ENCODE peak calls at places on chromosomes 13 and 19, in six cellular contexts. One of them, this sample, is unnamed.

GRCh38 chr13:32811297-32811800 is 204.9 kb upstream of the KL start:
- DNase-seq in GM12878: peak
- DNase-seq in breast epithelium: no peak
- DNase-seq in sigmoid colon: no peak
- DNase-seq in transverse colon: peak
- DNase-seq in HCT116: no peak
- DNase-seq in this sample: peak

GRCh38 chr19:3289971-3290569 is 65.6 kb downstream of the CELF5 start:
- DNase-seq in GM12878: no peak
- DNase-seq in breast epithelium: peak
- DNase-seq in sigmoid colon: no peak
- DNase-seq in transverse colon: no peak
- DNase-seq in HCT116: no peak
- DNase-seq in this sample: no peak

GRCh38 chr13:29059837-29060236 is 239.7 kb downstream of the MTUS2 start:
- DNase-seq in GM12878: no peak
- DNase-seq in breast epithelium: no peak
- DNase-seq in sigmoid colon: no peak
- DNase-seq in transverse colon: no peak
- DNase-seq in HCT116: no peak
- DNase-seq in this sample: no peak

GRCh38 chr13:28704282-28704681 is 14.5 kb downstream of the SLC46A3 start:
- DNase-seq in GM12878: no peak
- DNase-seq in breast epithelium: no peak
- DNase-seq in sigmoid colon: no peak
- DNase-seq in transverse colon: no peak
- DNase-seq in HCT116: no peak
- DNase-seq in this sample: no peak

GRCh38 chr13:100363351-100363750 is 225.2 kb downstream of the GGACT start:
- DNase-seq in GM12878: no peak
- DNase-seq in breast epithelium: no peak
- DNase-seq in sigmoid colon: no peak
- DNase-seq in transverse colon: no peak
- DNase-seq in HCT116: peak
- DNase-seq in this sample: no peak

GRCh38 chr19:2900296-2901252 is at the start of gene ZNF57:
- DNase-seq in GM12878: peak
- DNase-seq in breast epithelium: peak
- DNase-seq in sigmoid colon: peak
- DNase-seq in transverse colon: peak
- DNase-seq in HCT116: peak
- DNase-seq in this sample: peak

GRCh38 chr19:8526345-8527062 is 12.5 kb upstream of the ZNF414 start:
- DNase-seq in GM12878: no peak
- DNase-seq in breast epithelium: peak
- DNase-seq in sigmoid colon: peak
- DNase-seq in transverse colon: peak
- DNase-seq in HCT116: peak
- DNase-seq in this sample: no peak

GRCh38 chr19:18542936-18543813 is at the start of gene FKBP8:
- DNase-seq in GM12878: no peak
- DNase-seq in breast epithelium: peak
- DNase-seq in sigmoid colon: peak
- DNase-seq in transverse colon: peak
- DNase-seq in HCT116: peak
- DNase-seq in this sample: peak

GRCh38 chr13:42544246-42544915 is 29.6 kb upstream of the TNFSF11 start:
- DNase-seq in GM12878: no peak
- DNase-seq in breast epithelium: no peak
- DNase-seq in sigmoid colon: no peak
- DNase-seq in transverse colon: no peak
- DNase-seq in HCT116: no peak
- DNase-seq in this sample: no peak

GRCh38 chr19:41225238-41226052 is 6.4 kb downstream of the AXL start:
- DNase-seq in GM12878: no peak
- DNase-seq in breast epithelium: no peak
- DNase-seq in sigmoid colon: peak
- DNase-seq in transverse colon: peak
- DNase-seq in HCT116: peak
- DNase-seq in this sample: no peak

GRCh38 chr19:3253270-3253669 is 28.8 kb downstream of the CELF5 start:
- DNase-seq in GM12878: no peak
- DNase-seq in breast epithelium: no peak
- DNase-seq in sigmoid colon: no peak
- DNase-seq in transverse colon: no peak
- DNase-seq in HCT116: peak
- DNase-seq in this sample: no peak

GRCh38 chr19:39308531-39309304 is 11.9 kb downstream of the LRFN1 start:
- DNase-seq in GM12878: no peak
- DNase-seq in breast epithelium: no peak
- DNase-seq in sigmoid colon: peak
- DNase-seq in transverse colon: no peak
- DNase-seq in HCT116: no peak
- DNase-seq in this sample: no peak

GRCh38 chr13:46183018-46183940 is 1.3 kb upstream of the LCP1 start:
- DNase-seq in GM12878: no peak
- DNase-seq in breast epithelium: no peak
- DNase-seq in sigmoid colon: no peak
- DNase-seq in transverse colon: no peak
- DNase-seq in HCT116: no peak
- DNase-seq in this sample: no peak

GRCh38 chr19:12881172-12881808 is at the start of gene DNASE2:
- DNase-seq in GM12878: peak
- DNase-seq in breast epithelium: peak
- DNase-seq in sigmoid colon: peak
- DNase-seq in transverse colon: peak
- DNase-seq in HCT116: peak
- DNase-seq in this sample: peak

GRCh38 chr19:7149956-7150705 is 80.6 kb downstream of the ZNF557 start:
- DNase-seq in GM12878: no peak
- DNase-seq in breast epithelium: no peak
- DNase-seq in sigmoid colon: peak
- DNase-seq in transverse colon: no peak
- DNase-seq in HCT116: no peak
- DNase-seq in this sample: no peak

GRCh38 chr19:58392945-58393724 is 2.3 kb upstream of the RNF225 start:
- DNase-seq in GM12878: no peak
- DNase-seq in breast epithelium: no peak
- DNase-seq in sigmoid colon: no peak
- DNase-seq in transverse colon: no peak
- DNase-seq in HCT116: no peak
- DNase-seq in this sample: no peak

GRCh38 chr19:32558607-32559228 is 22.3 kb upstream of the PDCD5 start:
- DNase-seq in GM12878: no peak
- DNase-seq in breast epithelium: no peak
- DNase-seq in sigmoid colon: no peak
- DNase-seq in transverse colon: no peak
- DNase-seq in HCT116: no peak
- DNase-seq in this sample: no peak

GRCh38 chr13:80591978-80592377 is 251.1 kb upstream of the SPRY2 start:
- DNase-seq in GM12878: no peak
- DNase-seq in breast epithelium: no peak
- DNase-seq in sigmoid colon: no peak
- DNase-seq in transverse colon: no peak
- DNase-seq in HCT116: no peak
- DNase-seq in this sample: no peak

GRCh38 chr19:3632098-3632497 is 5.5 kb upstream of the CACTIN start:
- DNase-seq in GM12878: no peak
- DNase-seq in breast epithelium: no peak
- DNase-seq in sigmoid colon: no peak
- DNase-seq in transverse colon: no peak
- DNase-seq in HCT116: no peak
- DNase-seq in this sample: no peak

GRCh38 chr13:46086421-46086922 is 18.4 kb downstream of the CPB2 start:
- DNase-seq in GM12878: no peak
- DNase-seq in breast epithelium: no peak
- DNase-seq in sigmoid colon: no peak
- DNase-seq in transverse colon: no peak
- DNase-seq in HCT116: no peak
- DNase-seq in this sample: no peak

GRCh38 chr13:18954254-18954653 is 227.4 kb downstream of the TUBA3C start:
- DNase-seq in GM12878: no peak
- DNase-seq in breast epithelium: no peak
- DNase-seq in sigmoid colon: no peak
- DNase-seq in transverse colon: no peak
- DNase-seq in HCT116: no peak
- DNase-seq in this sample: no peak

GRCh38 chr13:106373304-106373988 is 162.0 kb downstream of the EFNB2 start:
- DNase-seq in GM12878: no peak
- DNase-seq in breast epithelium: no peak
- DNase-seq in sigmoid colon: no peak
- DNase-seq in transverse colon: no peak
- DNase-seq in HCT116: no peak
- DNase-seq in this sample: no peak

GRCh38 chr19:54137114-54137912 is at the start of gene CNOT3:
- DNase-seq in GM12878: peak
- DNase-seq in breast epithelium: peak
- DNase-seq in sigmoid colon: peak
- DNase-seq in transverse colon: peak
- DNase-seq in HCT116: peak
- DNase-seq in this sample: peak

GRCh38 chr19:22526661-22527272 is 104.6 kb upstream of the ZNF98 start:
- DNase-seq in GM12878: no peak
- DNase-seq in breast epithelium: no peak
- DNase-seq in sigmoid colon: no peak
- DNase-seq in transverse colon: no peak
- DNase-seq in HCT116: no peak
- DNase-seq in this sample: no peak

GRCh38 chr19:47631681-47632446 is 22.9 kb downstream of the BICRA start:
- DNase-seq in GM12878: no peak
- DNase-seq in breast epithelium: no peak
- DNase-seq in sigmoid colon: no peak
- DNase-seq in transverse colon: no peak
- DNase-seq in HCT116: no peak
- DNase-seq in this sample: no peak

GRCh38 chr13:75365724-75366173 is 116.2 kb downstream of the TBC1D4 start:
- DNase-seq in GM12878: peak
- DNase-seq in breast epithelium: no peak
- DNase-seq in sigmoid colon: no peak
- DNase-seq in transverse colon: no peak
- DNase-seq in HCT116: peak
- DNase-seq in this sample: no peak

GRCh38 chr13:29583073-29583785 is 12.3 kb downstream of the SLC7A1 start:
- DNase-seq in GM12878: no peak
- DNase-seq in breast epithelium: no peak
- DNase-seq in sigmoid colon: no peak
- DNase-seq in transverse colon: no peak
- DNase-seq in HCT116: no peak
- DNase-seq in this sample: no peak

GRCh38 chr13:30713133-30713532 is 22.2 kb upstream of the ALOX5AP start:
- DNase-seq in GM12878: no peak
- DNase-seq in breast epithelium: no peak
- DNase-seq in sigmoid colon: no peak
- DNase-seq in transverse colon: peak
- DNase-seq in HCT116: no peak
- DNase-seq in this sample: no peak
- TF ChIP-seq POLR2AphosphoS5 in GM12878: no peak
- TF ChIP-seq POLR2AphosphoS5 in breast epithelium: no peak
- TF ChIP-seq POLR2AphosphoS5 in sigmoid colon: no peak
- TF ChIP-seq POLR2AphosphoS5 in transverse colon: no peak
- TF ChIP-seq POLR2AphosphoS5 in HCT116: no peak
- TF ChIP-seq POLR2AphosphoS5 in this sample: no peak

GRCh38 chr13:20718958-20719566 is 15.6 kb downstream of the IL17D start:
- DNase-seq in GM12878: no peak
- DNase-seq in breast epithelium: no peak
- DNase-seq in sigmoid colon: no peak
- DNase-seq in transverse colon: no peak
- DNase-seq in HCT116: no peak
- DNase-seq in this sample: no peak

GRCh38 chr13:20717581-20718542 is 14.4 kb downstream of the IL17D start:
- DNase-seq in GM12878: no peak
- DNase-seq in breast epithelium: no peak
- DNase-seq in sigmoid colon: no peak
- DNase-seq in transverse colon: no peak
- DNase-seq in HCT116: no peak
- DNase-seq in this sample: no peak

GRCh38 chr13:20720499-20720898 is 17.0 kb downstream of the IL17D start:
- DNase-seq in GM12878: no peak
- DNase-seq in breast epithelium: no peak
- DNase-seq in sigmoid colon: no peak
- DNase-seq in transverse colon: no peak
- DNase-seq in HCT116: no peak
- DNase-seq in this sample: no peak

GRCh38 chr13:20721058-20721453 is 17.6 kb downstream of the IL17D start:
- DNase-seq in GM12878: no peak
- DNase-seq in breast epithelium: no peak
- DNase-seq in sigmoid colon: no peak
- DNase-seq in transverse colon: no peak
- DNase-seq in HCT116: no peak
- DNase-seq in this sample: no peak

DNA sequence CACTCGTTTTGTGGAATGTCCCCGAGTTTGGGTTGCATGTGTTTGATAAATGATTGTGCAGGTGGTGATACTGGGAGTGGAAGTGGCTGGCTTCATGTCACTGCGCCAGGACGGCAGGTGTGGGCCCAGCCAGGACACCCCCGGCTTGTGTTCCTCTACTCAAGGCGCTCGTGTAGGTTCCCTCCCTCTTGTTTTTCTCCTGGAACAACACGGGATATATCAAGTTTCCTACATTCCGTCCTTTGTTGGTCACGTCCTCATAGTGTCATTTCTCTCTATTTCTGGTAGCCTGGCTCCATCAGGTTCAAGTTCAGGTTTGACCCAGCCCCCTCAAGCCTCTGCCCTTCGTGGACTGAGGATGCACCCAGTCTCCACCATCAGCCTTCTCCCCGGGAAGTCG is 16.3 kb downstream of the IL17D start:
- DNase-seq in GM12878: no peak
- DNase-seq in breast epithelium: no peak
- DNase-seq in sigmoid colon: no peak
- DNase-seq in transverse colon: no peak
- DNase-seq in HCT116: no peak
- DNase-seq in this sample: no peak
- TF ChIP-seq POLR2A in GM12878: no peak
- TF ChIP-seq POLR2A in breast epithelium: no peak
- TF ChIP-seq POLR2A in sigmoid colon: no peak
- TF ChIP-seq POLR2A in transverse colon: no peak
- TF ChIP-seq POLR2A in HCT116: no peak
- TF ChIP-seq POLR2A in this sample: no peak

DNA sequence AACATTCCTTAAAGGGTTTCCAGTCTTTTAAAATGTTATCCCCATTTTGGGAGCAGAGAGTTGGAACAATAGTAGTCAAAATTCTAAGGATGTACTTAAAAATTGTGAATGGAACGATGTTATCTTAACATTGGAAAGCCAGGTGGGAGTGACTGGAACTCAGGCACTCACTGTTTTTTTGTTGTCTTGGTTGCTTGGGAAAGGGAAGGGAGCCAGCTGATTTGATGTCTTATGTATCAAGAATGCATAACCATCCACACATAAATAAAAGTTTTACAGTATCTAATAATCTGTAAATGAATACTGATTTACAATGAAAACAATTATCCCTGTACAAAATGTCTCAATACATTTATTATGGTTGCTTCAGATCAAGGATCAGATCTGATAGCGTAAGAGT is 88.7 kb downstream of the SLC10A2 start:
- DNase-seq in GM12878: no peak
- DNase-seq in breast epithelium: no peak
- DNase-seq in sigmoid colon: no peak
- DNase-seq in transverse colon: no peak
- DNase-seq in HCT116: no peak
- DNase-seq in this sample: no peak
- TF ChIP-seq POLR2AphosphoS5 in GM12878: no peak
- TF ChIP-seq POLR2AphosphoS5 in breast epithelium: no peak
- TF ChIP-seq POLR2AphosphoS5 in sigmoid colon: no peak
- TF ChIP-seq POLR2AphosphoS5 in transverse colon: no peak
- TF ChIP-seq POLR2AphosphoS5 in HCT116: no peak
- TF ChIP-seq POLR2AphosphoS5 in this sample: no peak

GRCh38 chr19:44752816-44753618 is 4.5 kb downstream of the BCL3 start:
- DNase-seq in GM12878: peak
- DNase-seq in breast epithelium: peak
- DNase-seq in sigmoid colon: peak
- DNase-seq in transverse colon: peak
- DNase-seq in HCT116: no peak
- DNase-seq in this sample: peak
- TF ChIP-seq POLR2A in GM12878: peak
- TF ChIP-seq POLR2A in breast epithelium: no peak
- TF ChIP-seq POLR2A in sigmoid colon: no peak
- TF ChIP-seq POLR2A in transverse colon: peak
- TF ChIP-seq POLR2A in HCT116: no peak
- TF ChIP-seq POLR2A in this sample: peak